ENCODE peak calls at places on chromosomes 1 and 21, in ten cellular contexts. V, Q, P, Y, I, C, L, M, U and A are unnamed samples.

GRCh38 chr1:2321258-2321657 is 70.1 kb downstream of the MORN1 start:
- DNase-seq in P (no peak), U (no peak), L (no peak), I (no peak), M (no peak), C (no peak), Q (no peak), V (no peak), Y (no peak), A (no peak)

GRCh38 chr1:109877776-109878175 is 32.9 kb upstream of the CSF1 start:
- DNase-seq in V (no peak), M (no peak), Y (no peak), U (no peak), C (no peak), I (no peak), Q (no peak), L (no peak), P (no peak), A (no peak)

GRCh38 chr1:31977361-31978131 is 36.1 kb upstream of the KHDRBS1 start:
- DNase-seq in I (peak; percentile 85), L (no peak), Y (no peak), C (no peak), P (no peak), U (no peak), M (peak; percentile 55), Q (peak; percentile 43), V (no peak), A (no peak)

GRCh38 chr1:223844962-223845809 is 561 bp downstream of the TP53BP2 start:
- DNase-seq in V (peak; percentile 61), I (peak; percentile 64), Y (peak; percentile 59), Q (peak; percentile 86), C (peak; percentile 45), M (peak; percentile 71), L (peak; percentile 66), P (peak; percentile 32), U (peak; percentile 68), A (no peak)

GRCh38 chr1:84996846-84997666 is at the start of gene MCOLN2:
- DNase-seq in I (peak; percentile 12), Q (peak; percentile 49), Y (peak; percentile 63), V (peak; percentile 71), L (peak; percentile 69), C (peak; percentile 20), M (peak; percentile 52), U (peak; percentile 73), P (peak; percentile 48), A (no peak)

GRCh38 chr1:41591891-41592290 is 107.4 kb upstream of the EDN2 start:
- DNase-seq in L (no peak), U (no peak), C (no peak), P (no peak), Q (no peak), V (no peak), M (no peak), Y (no peak), I (no peak), A (no peak)

GRCh38 chr1:90391116-90391515 is 326.0 kb downstream of the BARHL2 start:
- DNase-seq in L (no peak), I (no peak), Y (no peak), P (no peak), U (no peak), Q (no peak), V (no peak), M (no peak), C (no peak), A (no peak)

GRCh38 chr1:2501041-2501819 is 25.1 kb downstream of the PLCH2 start:
- DNase-seq in L (no peak), M (no peak), Q (no peak), Y (no peak), P (no peak), C (no peak), U (no peak), V (no peak), I (no peak), A (no peak)

GRCh38 chr1:61569212-61569621 is 155.7 kb downstream of the TM2D1 start:
- DNase-seq in C (no peak), Y (no peak), U (no peak), P (no peak), I (no peak), M (no peak), Q (no peak), V (no peak), L (no peak), A (no peak)

GRCh38 chr1:180151508-180151907 is 3.2 kb upstream of the QSOX1 start:
- DNase-seq in Y (no peak), L (no peak), P (peak; percentile 10), I (peak; percentile 94), Q (no peak), M (no peak), V (no peak), C (no peak), U (no peak), A (no peak)

GRCh38 chr1:59006932-59007331 is 223.1 kb upstream of the JUN start:
- DNase-seq in L (no peak), U (no peak), M (no peak), P (no peak), V (no peak), I (no peak), Y (no peak), C (no peak), Q (no peak), A (no peak)

GRCh38 chr1:29221296-29221695 is 9.4 kb downstream of the MECR start:
- DNase-seq in U (no peak), C (no peak), Y (no peak), P (no peak), M (no peak), L (no peak), Q (no peak), V (no peak), I (no peak), A (no peak)

GRCh38 chr1:199909137-199909536 is 118.4 kb upstream of the NR5A2 start:
- DNase-seq in C (no peak), Y (no peak), I (no peak), Q (no peak), M (no peak), V (no peak), U (no peak), L (no peak), P (peak; percentile 72), A (no peak)

GRCh38 chr1:206609229-206609991 is 2.9 kb downstream of the EIF2D start:
- DNase-seq in Q (no peak), V (no peak), L (no peak), I (no peak), C (no peak), M (no peak), U (no peak), Y (peak; percentile 36), P (no peak), A (no peak)

GRCh38 chr1:71030021-71030420 is 17.6 kb downstream of the PTGER3 start:
- DNase-seq in U (no peak), V (no peak), Y (no peak), I (no peak), L (no peak), P (no peak), Q (no peak), M (no peak), C (no peak), A (no peak)

GRCh38 chr1:193537266-193538003 is 351.0 kb upstream of the B3GALT2 start:
- DNase-seq in I (no peak), Y (peak; percentile 83), M (no peak), Q (no peak), P (no peak), L (peak; percentile 80), V (peak; percentile 64), U (no peak), C (no peak), A (no peak)

GRCh38 chr21:41219498-41220207 is 51.7 kb downstream of the BACE2 start:
- DNase-seq in M (no peak), I (no peak), Q (no peak), C (no peak), V (no peak), P (no peak), L (no peak), Y (no peak), U (no peak), A (no peak)

GRCh38 chr1:192474080-192474683 is 101.4 kb upstream of the RGS1 start:
- DNase-seq in M (peak; percentile 74), C (no peak), L (peak; percentile 18), U (no peak), Y (no peak), V (peak; percentile 25), I (peak; percentile 54), P (peak; percentile 42), Q (peak; percentile 69), A (no peak)

GRCh38 chr1:169129109-169129789 is 22.8 kb downstream of the ATP1B1 start:
- DNase-seq in C (no peak), Y (no peak), L (no peak), V (no peak), P (no peak), U (no peak), Q (no peak), I (no peak), M (no peak), A (no peak)

GRCh38 chr1:186680031-186681012 is at the start of gene PTGS2:
- DNase-seq in Y (peak; percentile 67), C (peak; percentile 85), M (peak; percentile 82), P (peak; percentile 86), L (peak; percentile 65), I (peak; percentile 90), U (peak; percentile 74), V (peak; percentile 76), Q (peak; percentile 92), A (peak; percentile 66)